ENCODE peak calls at places on chromosomes 2 and 18, in four cellular contexts. G is SK-N-SH, U is GM12878, O is K562. N is an unnamed sample.

GRCh38 chr2:172484253-172484652 is 56.9 kb downstream of the ITGA6 start:
- DNase-seq in O (no peak), G (peak), U (no peak), N (no peak)

GRCh38 chr2:118059919-118060478 is 28.3 kb upstream of the INSIG2 start:
- DNase-seq in G (no peak), U (peak), O (no peak), N (no peak)

GRCh38 chr2:134021830-134022524 is 231.9 kb upstream of the MGAT5 start:
- DNase-seq in G (no peak), O (no peak), U (peak), N (no peak)

GRCh38 chr2:209145941-209146681 is 277.7 kb upstream of the MAP2 start:
- DNase-seq in U (no peak), O (no peak), G (no peak), N (no peak)

GRCh38 chr2:2743164-2743571 is 412.1 kb upstream of the MYT1L start:
- DNase-seq in O (no peak), G (no peak), U (no peak), N (no peak)

GRCh38 chr18:28768791-28769768 is 592.1 kb upstream of the CDH2 start:
- DNase-seq in U (no peak), O (no peak), G (no peak), N (no peak)

GRCh38 chr2:175937216-175937615 is 64.9 kb downstream of the LNPK start:
- DNase-seq in G (no peak), U (no peak), O (no peak), N (no peak)

GRCh38 chr2:150528861-150529801 is 41.7 kb upstream of the RND3 start:
- DNase-seq in G (no peak), O (no peak), U (peak), N (no peak)

GRCh38 chr2:102657770-102658169 is 38.4 kb downstream of the SLC9A2 start:
- DNase-seq in O (no peak), U (no peak), G (no peak), N (no peak)

GRCh38 chr2:97740590-97741182 is 27.3 kb downstream of the ZAP70 start:
- DNase-seq in U (no peak), O (peak), G (peak), N (peak)

GRCh38 chr18:9661564-9661963 is 46.5 kb upstream of the RAB31 start:
- DNase-seq in U (no peak), G (peak), O (no peak), N (no peak)

GRCh38 chr2:215950009-215950408 is 63.3 kb downstream of the MREG start:
- DNase-seq in U (peak), G (peak), O (peak), N (no peak)

GRCh38 chr2:12432985-12433640 is 283.6 kb upstream of the TRIB2 start:
- DNase-seq in U (no peak), O (no peak), G (no peak), N (no peak)

GRCh38 chr2:262117-262516 is 1.7 kb downstream of the SH3YL1 start:
- DNase-seq in O (no peak), G (no peak), U (no peak), N (no peak)

GRCh38 chr2:125656190-125656589 is 999.8 kb upstream of the GYPC start:
- DNase-seq in G (no peak), O (peak), U (no peak), N (no peak)

GRCh38 chr2:6557737-6558136 is 308.0 kb downstream of the CMPK2 start:
- DNase-seq in G (no peak), O (no peak), U (no peak), N (no peak)

GRCh38 chr2:16295891-16296290 is 355.5 kb downstream of the MYCN start:
- DNase-seq in O (no peak), G (no peak), U (no peak), N (no peak)

GRCh38 chr2:24517247-24517646 is 26.2 kb downstream of the NCOA1 start:
- DNase-seq in O (no peak), U (no peak), G (no peak), N (no peak)
- TF ChIP-seq USF1 in O (no peak), U (no peak), G (no peak), N (no peak)

GRCh38 chr18:4004176-4004829 is 450.8 kb downstream of the DLGAP1 start:
- DNase-seq in G (no peak), O (no peak), U (no peak), N (no peak)
- TF ChIP-seq USF1 in G (no peak), O (no peak), U (no peak), N (no peak)

GRCh38 chr18:76264851-76265250 is 230.2 kb downstream of the ZNF516 start:
- DNase-seq in G (no peak), O (no peak), U (no peak), N (no peak)

GRCh38 chr18:76266226-76266991 is 228.6 kb downstream of the ZNF516 start:
- DNase-seq in U (no peak), G (no peak), O (no peak), N (no peak)

GRCh38 chr18:76264073-76264472 is 231.0 kb downstream of the ZNF516 start:
- DNase-seq in O (no peak), U (no peak), G (no peak), N (no peak)

GRCh38 chr18:76262956-76263955 is 231.8 kb downstream of the ZNF516 start:
- DNase-seq in G (no peak), U (no peak), O (no peak), N (no peak)

DNA sequence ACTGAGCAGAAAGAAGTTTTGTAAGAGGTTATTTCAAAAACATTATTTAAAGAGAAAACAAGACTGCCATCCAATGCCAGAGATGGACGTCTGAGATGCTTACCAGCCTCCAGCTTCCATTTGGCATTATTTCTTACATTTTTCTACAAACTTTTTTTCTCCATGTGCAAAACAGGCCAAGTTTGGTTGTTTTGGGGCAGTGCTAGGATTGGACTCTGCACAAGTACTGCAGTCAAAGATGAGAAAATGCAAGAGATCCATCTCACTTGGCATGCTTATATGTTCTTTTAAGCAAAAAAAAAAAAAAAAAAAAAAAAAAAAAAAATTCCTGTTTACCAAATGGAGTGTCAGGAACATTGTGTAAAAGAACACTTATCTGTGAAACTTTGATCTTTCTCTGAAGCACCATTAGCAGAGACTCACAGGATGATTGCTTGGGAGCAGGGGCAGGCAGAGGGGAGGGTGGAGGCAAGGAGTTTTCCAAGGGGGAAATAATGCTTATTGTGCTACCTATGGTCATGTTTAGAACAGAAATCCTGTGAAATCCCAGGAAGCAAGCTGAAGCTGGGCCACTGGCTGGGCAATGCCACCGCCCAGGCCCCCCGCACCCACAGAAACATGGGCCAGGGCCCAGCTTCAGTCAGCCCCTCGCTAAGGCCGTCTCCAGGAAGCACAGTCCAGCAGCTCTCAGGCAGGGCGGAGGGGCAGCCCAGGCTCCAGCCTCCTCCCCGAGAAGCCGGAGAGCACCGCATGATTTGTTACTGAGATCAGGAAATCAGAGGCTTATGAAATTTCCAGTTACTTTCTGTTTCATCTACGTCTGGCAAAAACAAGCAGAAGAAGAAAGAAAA is 229.4 kb downstream of the ZNF516 start:
- DNase-seq in U (no peak), O (no peak), G (no peak), N (no peak)
- TF ChIP-seq USF1 in U (no peak), O (no peak), G (no peak), N (no peak)

GRCh38 chr2:237869357-237870102 is 10.1 kb downstream of the RAMP1 start:
- DNase-seq in U (no peak), G (no peak), O (no peak), N (no peak)

GRCh38 chr2:237868631-237869356 is 9.4 kb downstream of the RAMP1 start:
- DNase-seq in U (no peak), O (no peak), G (no peak), N (no peak)

GRCh38 chr2:237865623-237866041 is 6.2 kb downstream of the RAMP1 start:
- DNase-seq in G (peak), U (no peak), O (no peak), N (no peak)

GRCh38 chr2:237866119-237866621 is 6.7 kb downstream of the RAMP1 start:
- DNase-seq in U (no peak), O (no peak), G (peak), N (no peak)

GRCh38 chr2:237867465-237867864 is 8.0 kb downstream of the RAMP1 start:
- DNase-seq in G (no peak), U (no peak), O (no peak), N (no peak)
- TF ChIP-seq USF1 in G (no peak), U (no peak), O (no peak), N (no peak)

DNA sequence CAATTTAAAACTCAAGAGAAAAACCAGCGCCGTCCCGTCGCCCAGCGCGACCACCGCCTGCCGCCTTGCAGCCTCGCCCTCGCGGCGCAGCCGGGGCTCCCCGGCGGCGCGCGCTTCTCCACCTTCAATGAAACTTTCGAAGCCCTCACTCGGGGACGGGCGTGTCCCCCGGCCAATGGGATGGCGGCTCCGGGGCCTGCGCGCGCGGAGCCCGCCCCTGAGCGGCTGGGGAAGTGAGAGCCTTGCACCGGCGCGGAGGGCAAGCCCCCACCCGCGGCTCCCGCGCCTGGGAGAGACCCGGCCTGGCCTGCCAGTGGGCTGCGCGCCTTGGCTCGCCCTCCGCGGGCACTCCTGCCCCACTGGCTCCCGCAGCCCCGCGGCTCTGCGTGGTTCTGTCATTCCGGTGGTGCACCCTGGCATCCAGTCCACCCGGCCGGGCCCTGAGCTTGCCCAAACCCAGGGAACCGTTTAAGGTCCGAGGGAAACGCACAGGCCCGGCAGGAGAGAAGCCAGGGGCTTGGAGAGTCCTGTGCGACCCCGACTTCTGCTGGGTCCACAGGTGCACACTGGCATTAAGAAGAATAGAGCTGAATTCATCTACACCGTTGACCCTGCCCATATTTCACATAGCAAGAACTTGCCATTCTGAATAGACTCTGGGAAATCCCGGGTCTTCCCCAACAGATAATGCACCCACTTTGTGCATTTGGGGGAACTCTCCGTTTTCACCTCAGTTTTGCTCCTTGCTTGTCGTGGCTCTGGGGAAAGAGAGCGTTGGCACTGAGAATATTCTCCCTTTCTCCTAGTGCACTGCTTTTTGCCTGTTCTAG is at the start of gene PIEZO2:
- DNase-seq in G (peak), U (peak), O (peak), N (peak)
- TF ChIP-seq USF1 in G (no peak), U (no peak), O (no peak), N (no peak)